ENCODE peak calls at places on chromosomes 12 and 14, in four cellular contexts. M, X, U and I are unnamed samples.

GRCh38 chr12:87383705-87384104 is 645.5 kb downstream of the C12orf50 start:
- DNase-seq in M (no peak), X (peak), U (no peak), I (no peak)

GRCh38 chr12:71144682-71145081 is 13.1 kb downstream of the TSPAN8 start:
- DNase-seq in M (no peak), X (no peak), U (no peak), I (no peak)

GRCh38 chr12:130704606-130705005 is 11.5 kb downstream of the RIMBP2 start:
- DNase-seq in M (no peak), X (no peak), U (no peak), I (no peak)

GRCh38 chr12:99911967-99912366 is 72.8 kb downstream of the ANKS1B start:
- DNase-seq in M (peak), X (no peak), U (no peak), I (peak)

GRCh38 chr12:59149995-59150642 is 229.8 kb upstream of the LRIG3 start:
- DNase-seq in M (peak), X (peak), U (no peak), I (peak)

GRCh38 chr12:88844426-88844825 is 264.2 kb upstream of the KITLG start:
- DNase-seq in M (no peak), X (no peak), U (no peak), I (no peak)

GRCh38 chr14:92600318-92601053 is 86.9 kb downstream of the RIN3 start:
- DNase-seq in M (peak), X (peak), U (no peak), I (peak)

GRCh38 chr12:132506328-132506727 is 16.4 kb downstream of the FBRSL1 start:
- DNase-seq in M (no peak), X (no peak), U (no peak), I (no peak)

GRCh38 chr12:94614288-94614721 is 36.1 kb downstream of the TMCC3 start:
- DNase-seq in M (no peak), X (no peak), U (no peak), I (no peak)

GRCh38 chr12:98653866-98654493 is 8.9 kb downstream of the APAF1 start:
- DNase-seq in M (peak), X (peak), U (no peak), I (peak)

GRCh38 chr12:66629138-66629880 is 49.6 kb downstream of the GRIP1 start:
- DNase-seq in M (no peak), X (no peak), U (no peak), I (no peak)

GRCh38 chr12:126930234-126930633 is 1336.7 kb upstream of the TMEM132C start:
- DNase-seq in M (no peak), X (no peak), U (no peak), I (no peak)

DNA sequence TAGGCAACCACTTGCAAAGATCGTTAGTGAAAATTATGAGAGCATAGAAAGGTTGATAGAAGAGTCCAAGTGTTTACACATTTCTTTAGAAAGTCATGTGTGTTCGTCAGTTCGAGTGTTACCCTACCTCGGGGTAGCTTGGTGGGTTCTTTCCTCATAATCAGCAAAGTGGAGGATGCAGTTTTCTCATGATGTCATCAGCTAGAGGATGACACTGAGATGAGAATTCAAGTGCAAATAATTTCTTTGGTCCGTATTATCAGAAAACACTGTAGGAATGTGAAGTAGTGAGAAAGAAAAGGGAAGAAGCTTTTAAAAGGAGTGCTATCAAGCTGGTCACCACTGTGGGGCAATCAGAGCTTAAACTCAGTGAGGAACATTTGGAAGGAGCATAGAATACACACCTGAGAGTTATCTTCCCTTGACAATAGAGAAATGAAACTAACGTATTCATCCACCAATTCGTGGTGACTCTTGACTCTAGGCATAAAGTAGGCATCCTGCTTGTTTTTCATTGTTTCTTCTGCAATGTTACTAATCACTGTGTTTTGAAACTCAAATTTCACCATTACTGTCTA is 1340.9 kb upstream of the TMEM132C start:
- DNase-seq in M (peak), X (no peak), U (no peak), I (no peak)
- TF ChIP-seq CTCF in M (no peak), X (no peak), U (peak), I (no peak)

DNA sequence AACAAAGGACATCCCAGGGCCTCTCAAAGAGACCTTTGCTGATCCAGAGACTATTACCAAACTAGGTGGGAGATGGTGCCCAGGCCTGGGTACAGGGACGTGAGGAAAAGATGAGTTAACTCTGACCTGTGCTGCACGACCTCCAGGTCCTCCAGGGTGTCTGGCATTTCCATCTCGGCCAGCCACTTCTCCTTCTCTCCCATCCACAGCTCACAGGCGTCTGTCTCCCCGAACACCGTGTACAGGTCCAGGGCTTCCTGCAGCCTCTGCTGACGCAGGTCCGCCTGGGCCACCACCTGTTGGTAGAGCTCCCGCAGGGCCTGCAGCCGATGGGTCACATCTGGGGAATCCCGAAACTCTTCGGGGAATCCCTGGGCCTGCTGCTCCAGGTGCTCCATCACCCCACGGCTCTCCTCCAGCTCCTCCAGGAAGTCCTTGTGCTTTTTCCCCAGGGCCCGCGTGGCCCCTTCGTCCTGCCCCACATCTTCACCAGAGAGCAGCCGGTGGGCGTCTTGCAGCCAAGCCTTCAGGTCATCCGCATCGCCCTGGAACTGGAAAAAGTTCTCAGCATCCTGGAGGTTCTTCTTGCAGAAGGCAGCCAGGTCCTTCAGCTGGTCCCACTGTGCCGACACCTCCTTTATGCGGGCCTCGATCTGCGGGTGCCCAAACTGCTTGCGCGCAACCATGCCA is 86.7 kb downstream of the SPTB start:
- DNase-seq in M (no peak), X (no peak), U (no peak), I (no peak)
- TF ChIP-seq CTCF in M (no peak), X (no peak), U (no peak), I (no peak)

GRCh38 chr12:118855858-118856257 is 125.5 kb upstream of the SRRM4 start:
- DNase-seq in M (no peak), X (no peak), U (no peak), I (no peak)
- TF ChIP-seq CTCF in M (no peak), X (no peak), U (no peak), I (no peak)

GRCh38 chr14:24315243-24315806 is 4.0 kb downstream of the LTB4R start:
- DNase-seq in M (no peak), X (no peak), U (no peak), I (no peak)

GRCh38 chr14:24317141-24317927 is 6.0 kb downstream of the LTB4R start:
- DNase-seq in M (peak), X (no peak), U (no peak), I (peak)

GRCh38 chr14:24316597-24316950 is 5.3 kb downstream of the LTB4R start:
- DNase-seq in M (no peak), X (no peak), U (no peak), I (no peak)

GRCh38 chr14:24314377-24315193 is 3.3 kb downstream of the LTB4R start:
- DNase-seq in M (peak), X (no peak), U (peak), I (no peak)

DNA sequence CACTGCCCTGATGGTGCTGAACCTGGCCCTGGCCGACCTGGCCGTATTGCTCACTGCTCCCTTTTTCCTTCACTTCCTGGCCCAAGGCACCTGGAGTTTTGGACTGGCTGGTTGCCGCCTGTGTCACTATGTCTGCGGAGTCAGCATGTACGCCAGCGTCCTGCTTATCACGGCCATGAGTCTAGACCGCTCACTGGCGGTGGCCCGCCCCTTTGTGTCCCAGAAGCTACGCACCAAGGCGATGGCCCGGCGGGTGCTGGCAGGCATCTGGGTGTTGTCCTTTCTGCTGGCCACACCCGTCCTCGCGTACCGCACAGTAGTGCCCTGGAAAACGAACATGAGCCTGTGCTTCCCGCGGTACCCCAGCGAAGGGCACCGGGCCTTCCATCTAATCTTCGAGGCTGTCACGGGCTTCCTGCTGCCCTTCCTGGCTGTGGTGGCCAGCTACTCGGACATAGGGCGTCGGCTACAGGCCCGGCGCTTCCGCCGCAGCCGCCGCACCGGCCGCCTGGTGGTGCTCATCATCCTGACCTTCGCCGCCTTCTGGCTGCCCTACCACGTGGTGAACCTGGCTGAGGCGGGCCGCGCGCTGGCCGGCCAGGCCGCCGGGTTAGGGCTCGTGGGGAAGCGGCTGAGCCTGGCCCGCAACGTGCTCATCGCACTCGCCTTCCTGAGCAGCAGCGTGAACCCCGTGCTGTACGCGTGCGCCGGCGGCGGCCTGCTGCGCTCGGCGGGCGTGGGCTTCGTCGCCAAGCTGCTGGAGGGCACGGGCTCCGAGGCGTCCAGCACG is 4.7 kb downstream of the LTB4R start:
- DNase-seq in M (no peak), X (no peak), U (peak), I (peak)
- TF ChIP-seq CTCF in M (no peak), X (no peak), U (peak), I (no peak)

DNA sequence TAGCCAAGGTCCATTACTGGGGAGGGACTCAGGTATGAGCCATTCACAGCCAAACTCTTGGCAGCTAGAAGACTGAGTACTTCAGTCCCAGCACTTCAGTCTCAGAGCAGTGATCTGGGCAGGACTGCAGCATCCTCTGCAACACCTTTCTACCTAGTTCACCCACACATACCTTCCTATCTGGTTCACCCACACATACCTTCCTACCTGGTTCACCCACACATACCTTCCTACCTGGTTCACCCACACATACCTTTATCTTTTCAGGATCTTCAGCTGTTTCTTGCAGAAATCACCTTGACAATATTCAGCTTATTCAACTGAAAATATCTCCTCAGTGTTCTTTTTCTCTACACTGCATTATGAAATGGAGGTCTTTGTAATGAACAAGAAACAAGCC is 101.3 kb downstream of the SRGAP1 start:
- DNase-seq in M (no peak), X (no peak), U (no peak), I (no peak)
- TF ChIP-seq CTCF in M (no peak), X (no peak), U (no peak), I (no peak)